ENCODE peak calls at places on chromosomes 12 and 14, in five cellular contexts. K, Y, Z, M and A are unnamed samples. For H3K27me3 and H3K36me3, the result is how much of the 10 kb centered on the place peaks cover.

GRCh38 chr14:79598339-79598738 is 613.0 kb downstream of the DIO2 start:
- DNase-seq in K (no peak), Y (no peak), Z (no peak), M (no peak), A (no peak)

GRCh38 chr14:60222820-60223219 is 26.2 kb upstream of the PPM1A start:
- DNase-seq in K (peak), Y (peak), Z (peak), M (no peak), A (no peak)

GRCh38 chr12:29742646-29743045 is 41.1 kb downstream of the TMTC1 start:
- DNase-seq in K (no peak), Y (no peak), Z (no peak), M (no peak), A (no peak)

GRCh38 chr14:26598081-26598671 is 343 bp upstream of the NOVA1 start:
- DNase-seq in K (peak), Y (peak), Z (peak), M (peak), A (peak)

GRCh38 chr12:28622416-28622815 is 432.2 kb downstream of the CCDC91 start:
- DNase-seq in K (no peak), Y (no peak), Z (no peak), M (no peak), A (no peak)

GRCh38 chr14:53896773-53897172 is 59.9 kb downstream of the BMP4 start:
- DNase-seq in K (no peak), Y (no peak), Z (no peak), M (no peak), A (no peak)

GRCh38 chr14:90061849-90062794 is at the start of gene KCNK13:
- DNase-seq in K (peak), Y (peak), Z (peak), M (no peak), A (peak)

GRCh38 chr14:60657609-60657983 is 8.3 kb upstream of the SIX1 start:
- DNase-seq in K (no peak), Y (no peak), Z (no peak), M (no peak), A (no peak)

GRCh38 chr12:55830601-55831406 is 1.4 kb upstream of the DNAJC14 start:
- DNase-seq in K (peak), Y (peak), Z (peak), M (peak), A (peak)

GRCh38 chr12:24724765-24725307 is 224.1 kb downstream of the BCAT1 start:
- DNase-seq in K (no peak), Y (no peak), Z (no peak), M (no peak), A (no peak)

GRCh38 chr12:25054783-25055144 is 105.9 kb upstream of the BCAT1 start:
- DNase-seq in K (no peak), Y (no peak), Z (no peak), M (no peak), A (no peak)

GRCh38 chr14:77275041-77275854 is 4.2 kb upstream of the NGB start:
- DNase-seq in K (no peak), Y (no peak), Z (no peak), M (no peak), A (peak)

GRCh38 chr14:39138450-39138849 is 24.3 kb downstream of the GEMIN2 start:
- DNase-seq in K (no peak), Y (no peak), Z (no peak), M (no peak), A (no peak)

GRCh38 chr12:31728289-31728916 is 418 bp downstream of the AMN1 start:
- DNase-seq in K (no peak), Y (peak), Z (no peak), M (no peak), A (peak)

GRCh38 chr14:51242545-51243490 is 2.8 kb downstream of the TMX1 start:
- DNase-seq in K (no peak), Y (no peak), Z (no peak), M (no peak), A (no peak)

GRCh38 chr12:124463341-124463861 is 104.0 kb downstream of the NCOR2 start:
- DNase-seq in K (no peak), Y (no peak), Z (no peak), M (no peak), A (peak)

GRCh38 chr14:23008836-23009235 is 1.1 kb downstream of the C14orf93 start:
- DNase-seq in K (no peak), Y (no peak), Z (no peak), M (no peak), A (no peak)

GRCh38 chr12:40907115-40907521 is 214.9 kb downstream of the CNTN1 start:
- DNase-seq in K (no peak), Y (no peak), Z (no peak), M (no peak), A (no peak)

GRCh38 chr12:466039-466438 is 6.3 kb downstream of the B4GALNT3 start:
- DNase-seq in K (no peak), Y (peak), Z (no peak), M (no peak), A (no peak)

GRCh38 chr12:470133-470532 is 10.4 kb downstream of the B4GALNT3 start:
- DNase-seq in K (no peak), Y (no peak), Z (no peak), M (no peak), A (no peak)

GRCh38 chr12:467591-467990 is 7.9 kb downstream of the B4GALNT3 start:
- DNase-seq in K (no peak), Y (no peak), Z (no peak), M (no peak), A (no peak)

GRCh38 chr12:466762-467161 is 7.0 kb downstream of the B4GALNT3 start:
- DNase-seq in K (no peak), Y (no peak), Z (no peak), M (no peak), A (no peak)

DNA sequence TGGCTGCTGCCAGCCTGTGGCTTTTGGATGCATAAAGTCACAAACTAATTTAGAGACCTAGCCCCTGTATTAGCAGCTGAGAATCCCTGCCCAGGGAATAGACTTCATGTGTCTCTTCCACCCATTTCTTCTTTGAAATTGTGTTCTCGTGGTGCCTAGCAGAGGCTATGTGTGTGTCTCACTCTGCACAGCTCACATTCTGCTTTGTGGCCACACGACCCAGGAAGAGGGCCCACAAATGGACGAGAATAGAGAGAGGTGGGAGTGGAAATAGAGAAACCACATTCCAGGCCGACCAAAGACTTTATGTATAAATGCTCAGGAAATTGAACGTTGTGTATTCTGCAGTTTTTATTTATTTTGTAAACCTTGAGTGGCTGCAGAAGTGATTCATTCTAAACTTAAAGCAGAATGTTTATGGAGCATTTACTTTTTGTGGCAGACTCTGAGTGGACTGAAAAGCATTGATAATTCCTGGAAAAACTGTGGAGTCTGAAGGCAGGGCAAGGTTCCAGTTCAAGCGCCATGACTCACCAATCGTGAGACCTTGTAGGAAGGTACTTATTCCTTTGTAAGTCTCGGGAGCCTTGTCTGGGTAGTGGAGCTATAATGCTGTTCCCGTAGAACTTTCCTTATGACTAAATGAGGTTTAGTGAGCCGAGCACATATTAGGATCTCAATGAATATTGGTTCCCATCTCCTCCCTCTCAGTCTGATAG is 9.1 kb downstream of the B4GALNT3 start:
- DNase-seq in K (no peak), Y (peak), Z (no peak), M (no peak), A (no peak)
- H3K4me3 ChIP-seq in K (no peak), Y (no peak), Z (no peak), M (no peak), A (no peak)

DNA sequence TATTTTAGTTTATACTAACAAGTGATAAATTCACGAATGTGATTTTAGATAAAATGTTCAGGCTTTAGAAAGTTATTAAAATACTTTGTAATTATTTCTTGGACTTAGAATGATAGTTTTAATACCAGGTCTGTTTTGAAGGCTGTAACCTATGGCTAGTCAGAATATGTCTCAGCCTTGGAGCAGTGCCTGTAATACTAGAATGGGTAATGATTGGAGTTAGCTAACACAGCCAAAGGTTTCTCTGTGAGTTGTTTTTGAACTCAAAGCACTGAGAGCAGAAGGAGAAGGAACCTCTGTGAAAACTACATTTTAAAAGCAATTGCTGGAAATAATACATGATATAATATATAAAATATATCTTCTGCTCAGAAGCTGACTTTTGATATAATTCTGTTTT is 110.1 kb downstream of the TMEM117 start:
- DNase-seq in K (no peak), Y (no peak), Z (no peak), M (no peak), A (no peak)
- H3K27me3 ChIP-seq in K (under half), Y (under half), Z (under half), M (under half), A (under half)

GRCh38 chr12:68815928-68816800 is 8.2 kb downstream of the MDM2 start:
- DNase-seq in K (no peak), Y (no peak), Z (no peak), M (no peak), A (no peak)

GRCh38 chr12:68814490-68815231 is 6.7 kb downstream of the MDM2 start:
- DNase-seq in K (no peak), Y (no peak), Z (no peak), M (no peak), A (no peak)

GRCh38 chr12:68812553-68813241 is 4.7 kb downstream of the MDM2 start:
- DNase-seq in K (no peak), Y (no peak), Z (no peak), M (no peak), A (no peak)

GRCh38 chr12:68815232-68815927 is 7.4 kb downstream of the MDM2 start:
- DNase-seq in K (no peak), Y (no peak), Z (no peak), M (no peak), A (no peak)

DNA sequence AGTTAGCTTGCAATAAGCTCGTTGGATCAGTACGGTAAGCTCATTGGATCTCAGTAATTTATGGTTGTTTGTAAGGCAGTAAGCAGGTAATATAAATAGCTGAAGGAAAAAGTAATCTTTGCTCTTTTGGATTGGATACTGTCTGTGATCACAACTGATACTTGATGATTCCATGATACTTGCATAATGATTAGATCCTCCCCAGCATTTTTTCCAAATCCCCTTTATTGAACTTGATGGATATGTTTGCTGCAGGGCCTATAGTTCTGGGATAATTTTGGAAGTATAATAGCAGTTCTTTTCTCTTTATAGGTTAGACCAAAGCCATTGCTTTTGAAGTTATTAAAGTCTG is 5.2 kb downstream of the MDM2 start:
- DNase-seq in K (no peak), Y (no peak), Z (no peak), M (no peak), A (no peak)
- H3K36me3 ChIP-seq in K (half or more), Y (half or more), Z (under half), M (under half), A (under half)

DNA sequence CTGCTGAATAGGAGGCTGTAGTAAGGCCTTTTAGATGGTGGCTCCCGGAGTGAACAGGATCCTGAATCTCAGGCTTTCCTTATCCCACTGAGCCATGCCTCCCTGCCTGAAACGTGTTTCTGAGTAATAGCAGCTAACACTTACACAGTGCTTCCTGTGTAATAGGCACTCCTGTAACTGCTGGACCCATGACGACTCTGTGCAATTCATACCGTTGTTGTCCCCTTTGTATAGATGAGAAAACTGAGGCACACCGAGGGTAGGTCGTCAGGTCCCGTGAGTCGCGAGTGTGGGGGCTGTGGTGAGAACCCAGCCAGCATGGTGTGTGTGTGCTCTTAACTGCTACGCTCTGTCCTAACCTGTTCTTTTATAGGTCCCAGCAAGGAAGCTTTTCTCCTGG is 193.6 kb downstream of the CACNA1C start:
- DNase-seq in K (no peak), Y (no peak), Z (no peak), M (no peak), A (no peak)
- H3K4me3 ChIP-seq in K (no peak), Y (no peak), Z (no peak), M (no peak), A (no peak)

DNA sequence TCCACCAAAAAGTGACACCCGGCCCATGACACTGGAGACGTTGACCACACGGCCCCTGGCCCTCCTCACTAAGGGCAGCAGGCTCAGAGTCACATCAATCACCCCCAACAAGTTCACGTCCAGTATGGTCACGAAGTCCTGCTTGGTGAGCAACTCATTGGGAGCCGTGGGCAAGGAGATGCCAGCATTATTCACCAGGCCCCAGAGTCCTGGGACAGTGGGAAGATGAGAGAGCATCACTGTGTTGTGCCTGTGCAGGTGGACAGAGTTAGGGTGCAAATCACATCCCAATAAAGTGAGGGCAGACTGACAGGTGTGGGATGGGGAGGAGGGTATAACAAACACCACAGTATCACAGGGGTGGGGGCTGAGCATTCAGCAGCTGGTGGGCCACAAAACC is 2.5 kb downstream of the RDH16 start:
- DNase-seq in K (no peak), Y (no peak), Z (no peak), M (no peak), A (no peak)
- H3K27me3 ChIP-seq in K (under half), Y (under half), Z (under half), M (under half), A (under half)

GRCh38 chr12:6329693-6330045 is 12.2 kb downstream of the TNFRSF1A start:
- DNase-seq in K (no peak), Y (no peak), Z (no peak), M (no peak), A (no peak)
- H3K36me3 ChIP-seq in K (half or more), Y (half or more), Z (under half), M (under half), A (under half)

DNA sequence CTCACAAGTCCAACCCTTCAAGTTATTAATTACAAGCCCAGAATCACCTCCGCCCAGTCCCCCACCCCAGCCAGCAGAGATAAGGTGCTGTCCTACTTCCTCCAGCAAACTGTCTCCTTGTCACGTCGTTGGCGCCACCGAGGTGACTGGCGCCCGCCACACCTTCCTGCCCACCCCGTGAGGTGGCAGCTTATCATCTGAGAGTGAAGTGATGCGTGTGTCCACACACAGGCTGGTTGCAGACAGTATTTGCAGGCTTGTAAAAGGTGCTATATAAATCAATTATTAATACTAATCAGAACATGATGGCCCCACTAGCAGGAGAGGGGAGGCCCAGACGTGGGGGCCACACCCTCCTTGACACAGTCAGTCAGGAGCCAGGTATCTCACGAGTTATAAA is 786.6 kb upstream of the TBX3 start:
- DNase-seq in K (no peak), Y (no peak), Z (no peak), M (no peak), A (no peak)
- H3K4me3 ChIP-seq in K (no peak), Y (no peak), Z (no peak), M (no peak), A (no peak)

GRCh38 chr12:130357729-130358330 is 20.1 kb downstream of the PIWIL1 start:
- DNase-seq in K (no peak), Y (no peak), Z (no peak), M (no peak), A (peak)
- H3K27me3 ChIP-seq in K (half or more), Y (under half), Z (under half), M (under half), A (under half)